ENCODE peak calls at places on chromosomes 6 and 20, in five cellular contexts. One of them, this sample, is unnamed.

GRCh38 chr20:37392441-37393195 is 46.7 kb downstream of the SRC start:
- DNase-seq in stimulated activated CD4-positive, alpha-beta T cell treated with anti-CD3 and anti-CD28 coated beads, Interleukin-15, amount 100 ng/mL, for 24 hours: peak
- DNase-seq in aorta: peak
- DNase-seq in NCI-H774: no peak
- DNase-seq in stimulated activated naive CD8-positive, alpha-beta T cell treated with anti-CD3 and anti-CD28 coated beads, Interleukin-15, Interleukin-2, amounts not matched to agents 100 U/mL and 50 U/mL, for 24 hours: no peak
- DNase-seq in this sample: no peak

GRCh38 chr6:51678905-51679620 is 408.4 kb downstream of the PKHD1 start:
- DNase-seq in stimulated activated naive CD8-positive, alpha-beta T cell treated with anti-CD3 and anti-CD28 coated beads, Interleukin-15, Interleukin-2, amounts not matched to agents 100 U/mL and 50 U/mL, for 24 hours: no peak
- DNase-seq in stimulated activated CD4-positive, alpha-beta T cell treated with anti-CD3 and anti-CD28 coated beads, Interleukin-15, amount 100 ng/mL, for 24 hours: no peak
- DNase-seq in NCI-H774: peak
- DNase-seq in aorta: no peak
- DNase-seq in this sample: peak

GRCh38 chr20:62603021-62603906 is 39.0 kb upstream of the SLCO4A1 start:
- DNase-seq in NCI-H774: no peak
- DNase-seq in aorta: no peak
- DNase-seq in stimulated activated naive CD8-positive, alpha-beta T cell treated with anti-CD3 and anti-CD28 coated beads, Interleukin-15, Interleukin-2, amounts not matched to agents 100 U/mL and 50 U/mL, for 24 hours: peak
- DNase-seq in stimulated activated CD4-positive, alpha-beta T cell treated with anti-CD3 and anti-CD28 coated beads, Interleukin-15, amount 100 ng/mL, for 24 hours: peak
- DNase-seq in this sample: peak

GRCh38 chr20:33820362-33820761 is 9.2 kb downstream of the CHMP4B start:
- DNase-seq in stimulated activated CD4-positive, alpha-beta T cell treated with anti-CD3 and anti-CD28 coated beads, Interleukin-15, amount 100 ng/mL, for 24 hours: no peak
- DNase-seq in aorta: no peak
- DNase-seq in NCI-H774: no peak
- DNase-seq in stimulated activated naive CD8-positive, alpha-beta T cell treated with anti-CD3 and anti-CD28 coated beads, Interleukin-15, Interleukin-2, amounts not matched to agents 100 U/mL and 50 U/mL, for 24 hours: no peak
- DNase-seq in this sample: no peak

GRCh38 chr20:44355503-44356352 is at the start of gene HNF4A:
- DNase-seq in stimulated activated CD4-positive, alpha-beta T cell treated with anti-CD3 and anti-CD28 coated beads, Interleukin-15, amount 100 ng/mL, for 24 hours: no peak
- DNase-seq in stimulated activated naive CD8-positive, alpha-beta T cell treated with anti-CD3 and anti-CD28 coated beads, Interleukin-15, Interleukin-2, amounts not matched to agents 100 U/mL and 50 U/mL, for 24 hours: no peak
- DNase-seq in NCI-H774: no peak
- DNase-seq in aorta: no peak
- DNase-seq in this sample: no peak

GRCh38 chr6:36545767-36546663 is 1.3 kb downstream of the STK38 start:
- DNase-seq in stimulated activated CD4-positive, alpha-beta T cell treated with anti-CD3 and anti-CD28 coated beads, Interleukin-15, amount 100 ng/mL, for 24 hours: peak
- DNase-seq in NCI-H774: no peak
- DNase-seq in aorta: no peak
- DNase-seq in stimulated activated naive CD8-positive, alpha-beta T cell treated with anti-CD3 and anti-CD28 coated beads, Interleukin-15, Interleukin-2, amounts not matched to agents 100 U/mL and 50 U/mL, for 24 hours: peak
- DNase-seq in this sample: no peak

GRCh38 chr20:56985286-56985685 is 281.2 kb downstream of the BMP7 start:
- DNase-seq in aorta: no peak
- DNase-seq in stimulated activated CD4-positive, alpha-beta T cell treated with anti-CD3 and anti-CD28 coated beads, Interleukin-15, amount 100 ng/mL, for 24 hours: no peak
- DNase-seq in stimulated activated naive CD8-positive, alpha-beta T cell treated with anti-CD3 and anti-CD28 coated beads, Interleukin-15, Interleukin-2, amounts not matched to agents 100 U/mL and 50 U/mL, for 24 hours: no peak
- DNase-seq in NCI-H774: no peak
- DNase-seq in this sample: no peak

GRCh38 chr6:13457577-13457976 is 29.8 kb downstream of the GFOD1 start:
- DNase-seq in NCI-H774: no peak
- DNase-seq in stimulated activated naive CD8-positive, alpha-beta T cell treated with anti-CD3 and anti-CD28 coated beads, Interleukin-15, Interleukin-2, amounts not matched to agents 100 U/mL and 50 U/mL, for 24 hours: no peak
- DNase-seq in aorta: no peak
- DNase-seq in stimulated activated CD4-positive, alpha-beta T cell treated with anti-CD3 and anti-CD28 coated beads, Interleukin-15, amount 100 ng/mL, for 24 hours: no peak
- DNase-seq in this sample: no peak

GRCh38 chr20:32457476-32457986 is 99.4 kb downstream of the ASXL1 start:
- DNase-seq in stimulated activated CD4-positive, alpha-beta T cell treated with anti-CD3 and anti-CD28 coated beads, Interleukin-15, amount 100 ng/mL, for 24 hours: no peak
- DNase-seq in aorta: peak
- DNase-seq in stimulated activated naive CD8-positive, alpha-beta T cell treated with anti-CD3 and anti-CD28 coated beads, Interleukin-15, Interleukin-2, amounts not matched to agents 100 U/mL and 50 U/mL, for 24 hours: no peak
- DNase-seq in NCI-H774: peak
- DNase-seq in this sample: no peak

GRCh38 chr6:157246771-157247484 is 76.4 kb downstream of the TMEM242 start:
- DNase-seq in stimulated activated naive CD8-positive, alpha-beta T cell treated with anti-CD3 and anti-CD28 coated beads, Interleukin-15, Interleukin-2, amounts not matched to agents 100 U/mL and 50 U/mL, for 24 hours: no peak
- DNase-seq in stimulated activated CD4-positive, alpha-beta T cell treated with anti-CD3 and anti-CD28 coated beads, Interleukin-15, amount 100 ng/mL, for 24 hours: no peak
- DNase-seq in NCI-H774: no peak
- DNase-seq in aorta: no peak
- DNase-seq in this sample: no peak

GRCh38 chr6:166437661-166438060 is 54.9 kb upstream of the MPC1 start:
- DNase-seq in stimulated activated naive CD8-positive, alpha-beta T cell treated with anti-CD3 and anti-CD28 coated beads, Interleukin-15, Interleukin-2, amounts not matched to agents 100 U/mL and 50 U/mL, for 24 hours: no peak
- DNase-seq in aorta: no peak
- DNase-seq in NCI-H774: no peak
- DNase-seq in stimulated activated CD4-positive, alpha-beta T cell treated with anti-CD3 and anti-CD28 coated beads, Interleukin-15, amount 100 ng/mL, for 24 hours: no peak
- DNase-seq in this sample: no peak

GRCh38 chr6:98808522-98809210 is 25.7 kb upstream of the POU3F2 start:
- DNase-seq in stimulated activated naive CD8-positive, alpha-beta T cell treated with anti-CD3 and anti-CD28 coated beads, Interleukin-15, Interleukin-2, amounts not matched to agents 100 U/mL and 50 U/mL, for 24 hours: no peak
- DNase-seq in aorta: no peak
- DNase-seq in NCI-H774: no peak
- DNase-seq in stimulated activated CD4-positive, alpha-beta T cell treated with anti-CD3 and anti-CD28 coated beads, Interleukin-15, amount 100 ng/mL, for 24 hours: no peak
- DNase-seq in this sample: no peak

GRCh38 chr6:156379392-156379910 is 397.7 kb upstream of the ARID1B start:
- DNase-seq in stimulated activated naive CD8-positive, alpha-beta T cell treated with anti-CD3 and anti-CD28 coated beads, Interleukin-15, Interleukin-2, amounts not matched to agents 100 U/mL and 50 U/mL, for 24 hours: no peak
- DNase-seq in stimulated activated CD4-positive, alpha-beta T cell treated with anti-CD3 and anti-CD28 coated beads, Interleukin-15, amount 100 ng/mL, for 24 hours: no peak
- DNase-seq in NCI-H774: no peak
- DNase-seq in aorta: no peak
- DNase-seq in this sample: no peak

GRCh38 chr20:59010321-59010994 is 3.4 kb upstream of the CTSZ start:
- DNase-seq in aorta: peak
- DNase-seq in stimulated activated CD4-positive, alpha-beta T cell treated with anti-CD3 and anti-CD28 coated beads, Interleukin-15, amount 100 ng/mL, for 24 hours: no peak
- DNase-seq in NCI-H774: no peak
- DNase-seq in stimulated activated naive CD8-positive, alpha-beta T cell treated with anti-CD3 and anti-CD28 coated beads, Interleukin-15, Interleukin-2, amounts not matched to agents 100 U/mL and 50 U/mL, for 24 hours: no peak
- DNase-seq in this sample: no peak

GRCh38 chr6:10759884-10760329 is 12.3 kb downstream of the TMEM14B start:
- DNase-seq in stimulated activated naive CD8-positive, alpha-beta T cell treated with anti-CD3 and anti-CD28 coated beads, Interleukin-15, Interleukin-2, amounts not matched to agents 100 U/mL and 50 U/mL, for 24 hours: no peak
- DNase-seq in stimulated activated CD4-positive, alpha-beta T cell treated with anti-CD3 and anti-CD28 coated beads, Interleukin-15, amount 100 ng/mL, for 24 hours: peak
- DNase-seq in NCI-H774: no peak
- DNase-seq in aorta: no peak
- DNase-seq in this sample: no peak

GRCh38 chr20:14518648-14519047 is 181.2 kb upstream of the FLRT3 start:
- DNase-seq in stimulated activated CD4-positive, alpha-beta T cell treated with anti-CD3 and anti-CD28 coated beads, Interleukin-15, amount 100 ng/mL, for 24 hours: no peak
- DNase-seq in aorta: no peak
- DNase-seq in NCI-H774: no peak
- DNase-seq in stimulated activated naive CD8-positive, alpha-beta T cell treated with anti-CD3 and anti-CD28 coated beads, Interleukin-15, Interleukin-2, amounts not matched to agents 100 U/mL and 50 U/mL, for 24 hours: no peak
- DNase-seq in this sample: no peak

GRCh38 chr20:13220194-13220856 is 749 bp upstream of the ISM1 start:
- DNase-seq in stimulated activated CD4-positive, alpha-beta T cell treated with anti-CD3 and anti-CD28 coated beads, Interleukin-15, amount 100 ng/mL, for 24 hours: peak
- DNase-seq in stimulated activated naive CD8-positive, alpha-beta T cell treated with anti-CD3 and anti-CD28 coated beads, Interleukin-15, Interleukin-2, amounts not matched to agents 100 U/mL and 50 U/mL, for 24 hours: peak
- DNase-seq in NCI-H774: no peak
- DNase-seq in aorta: peak
- DNase-seq in this sample: peak

GRCh38 chr6:12570461-12571030 is 146.0 kb upstream of the PHACTR1 start:
- DNase-seq in stimulated activated CD4-positive, alpha-beta T cell treated with anti-CD3 and anti-CD28 coated beads, Interleukin-15, amount 100 ng/mL, for 24 hours: no peak
- DNase-seq in NCI-H774: no peak
- DNase-seq in stimulated activated naive CD8-positive, alpha-beta T cell treated with anti-CD3 and anti-CD28 coated beads, Interleukin-15, Interleukin-2, amounts not matched to agents 100 U/mL and 50 U/mL, for 24 hours: no peak
- DNase-seq in aorta: no peak
- DNase-seq in this sample: no peak

GRCh38 chr20:49303211-49303610 is 25.4 kb upstream of the ZNFX1 start:
- DNase-seq in aorta: no peak
- DNase-seq in NCI-H774: no peak
- DNase-seq in stimulated activated CD4-positive, alpha-beta T cell treated with anti-CD3 and anti-CD28 coated beads, Interleukin-15, amount 100 ng/mL, for 24 hours: no peak
- DNase-seq in stimulated activated naive CD8-positive, alpha-beta T cell treated with anti-CD3 and anti-CD28 coated beads, Interleukin-15, Interleukin-2, amounts not matched to agents 100 U/mL and 50 U/mL, for 24 hours: no peak
- DNase-seq in this sample: no peak

GRCh38 chr6:163457637-163458561 is 43.4 kb downstream of the QKI start:
- DNase-seq in stimulated activated CD4-positive, alpha-beta T cell treated with anti-CD3 and anti-CD28 coated beads, Interleukin-15, amount 100 ng/mL, for 24 hours: no peak
- DNase-seq in aorta: no peak
- DNase-seq in NCI-H774: no peak
- DNase-seq in stimulated activated naive CD8-positive, alpha-beta T cell treated with anti-CD3 and anti-CD28 coated beads, Interleukin-15, Interleukin-2, amounts not matched to agents 100 U/mL and 50 U/mL, for 24 hours: no peak
- DNase-seq in this sample: no peak

GRCh38 chr6:80540700-80541099 is 434.2 kb downstream of the BCKDHB start:
- DNase-seq in aorta: no peak
- DNase-seq in stimulated activated naive CD8-positive, alpha-beta T cell treated with anti-CD3 and anti-CD28 coated beads, Interleukin-15, Interleukin-2, amounts not matched to agents 100 U/mL and 50 U/mL, for 24 hours: no peak
- DNase-seq in stimulated activated CD4-positive, alpha-beta T cell treated with anti-CD3 and anti-CD28 coated beads, Interleukin-15, amount 100 ng/mL, for 24 hours: no peak
- DNase-seq in NCI-H774: no peak
- DNase-seq in this sample: no peak

GRCh38 chr20:25044660-25045342 is 13.1 kb downstream of the ACSS1 start:
- DNase-seq in NCI-H774: no peak
- DNase-seq in stimulated activated CD4-positive, alpha-beta T cell treated with anti-CD3 and anti-CD28 coated beads, Interleukin-15, amount 100 ng/mL, for 24 hours: no peak
- DNase-seq in stimulated activated naive CD8-positive, alpha-beta T cell treated with anti-CD3 and anti-CD28 coated beads, Interleukin-15, Interleukin-2, amounts not matched to agents 100 U/mL and 50 U/mL, for 24 hours: no peak
- DNase-seq in aorta: peak
- DNase-seq in this sample: no peak

GRCh38 chr6:159360306-159360705 is 191.1 kb downstream of the FNDC1 start:
- DNase-seq in stimulated activated naive CD8-positive, alpha-beta T cell treated with anti-CD3 and anti-CD28 coated beads, Interleukin-15, Interleukin-2, amounts not matched to agents 100 U/mL and 50 U/mL, for 24 hours: no peak
- DNase-seq in aorta: no peak
- DNase-seq in NCI-H774: no peak
- DNase-seq in stimulated activated CD4-positive, alpha-beta T cell treated with anti-CD3 and anti-CD28 coated beads, Interleukin-15, amount 100 ng/mL, for 24 hours: no peak
- DNase-seq in this sample: no peak

GRCh38 chr6:154277578-154278128 is 79.0 kb downstream of the IPCEF1 start:
- DNase-seq in NCI-H774: no peak
- DNase-seq in stimulated activated naive CD8-positive, alpha-beta T cell treated with anti-CD3 and anti-CD28 coated beads, Interleukin-15, Interleukin-2, amounts not matched to agents 100 U/mL and 50 U/mL, for 24 hours: peak
- DNase-seq in aorta: no peak
- DNase-seq in stimulated activated CD4-positive, alpha-beta T cell treated with anti-CD3 and anti-CD28 coated beads, Interleukin-15, amount 100 ng/mL, for 24 hours: peak
- DNase-seq in this sample: no peak

GRCh38 chr20:56631318-56631989 is 2.3 kb downstream of the TFAP2C start:
- DNase-seq in NCI-H774: no peak
- DNase-seq in stimulated activated CD4-positive, alpha-beta T cell treated with anti-CD3 and anti-CD28 coated beads, Interleukin-15, amount 100 ng/mL, for 24 hours: no peak
- DNase-seq in stimulated activated naive CD8-positive, alpha-beta T cell treated with anti-CD3 and anti-CD28 coated beads, Interleukin-15, Interleukin-2, amounts not matched to agents 100 U/mL and 50 U/mL, for 24 hours: no peak
- DNase-seq in aorta: no peak
- DNase-seq in this sample: no peak

GRCh38 chr6:41645007-41645618 is 6.8 kb downstream of the MDFI start:
- DNase-seq in NCI-H774: no peak
- DNase-seq in stimulated activated naive CD8-positive, alpha-beta T cell treated with anti-CD3 and anti-CD28 coated beads, Interleukin-15, Interleukin-2, amounts not matched to agents 100 U/mL and 50 U/mL, for 24 hours: no peak
- DNase-seq in stimulated activated CD4-positive, alpha-beta T cell treated with anti-CD3 and anti-CD28 coated beads, Interleukin-15, amount 100 ng/mL, for 24 hours: no peak
- DNase-seq in aorta: peak
- DNase-seq in this sample: no peak

GRCh38 chr6:44222987-44223470 is 366 bp upstream of the SLC29A1 start:
- DNase-seq in stimulated activated naive CD8-positive, alpha-beta T cell treated with anti-CD3 and anti-CD28 coated beads, Interleukin-15, Interleukin-2, amounts not matched to agents 100 U/mL and 50 U/mL, for 24 hours: peak
- DNase-seq in stimulated activated CD4-positive, alpha-beta T cell treated with anti-CD3 and anti-CD28 coated beads, Interleukin-15, amount 100 ng/mL, for 24 hours: no peak
- DNase-seq in aorta: peak
- DNase-seq in NCI-H774: no peak
- DNase-seq in this sample: peak

GRCh38 chr6:73394577-73395354 is at the start of gene DDX43:
- DNase-seq in stimulated activated naive CD8-positive, alpha-beta T cell treated with anti-CD3 and anti-CD28 coated beads, Interleukin-15, Interleukin-2, amounts not matched to agents 100 U/mL and 50 U/mL, for 24 hours: peak
- DNase-seq in NCI-H774: peak
- DNase-seq in stimulated activated CD4-positive, alpha-beta T cell treated with anti-CD3 and anti-CD28 coated beads, Interleukin-15, amount 100 ng/mL, for 24 hours: peak
- DNase-seq in aorta: peak
- DNase-seq in this sample: no peak

GRCh38 chr6:95578106-95578410 is 723 bp downstream of the MANEA start:
- DNase-seq in aorta: no peak
- DNase-seq in stimulated activated naive CD8-positive, alpha-beta T cell treated with anti-CD3 and anti-CD28 coated beads, Interleukin-15, Interleukin-2, amounts not matched to agents 100 U/mL and 50 U/mL, for 24 hours: no peak
- DNase-seq in stimulated activated CD4-positive, alpha-beta T cell treated with anti-CD3 and anti-CD28 coated beads, Interleukin-15, amount 100 ng/mL, for 24 hours: no peak
- DNase-seq in NCI-H774: no peak
- DNase-seq in this sample: peak

GRCh38 chr6:162443101-162443500 is 284.5 kb downstream of the PRKN start:
- DNase-seq in aorta: no peak
- DNase-seq in stimulated activated naive CD8-positive, alpha-beta T cell treated with anti-CD3 and anti-CD28 coated beads, Interleukin-15, Interleukin-2, amounts not matched to agents 100 U/mL and 50 U/mL, for 24 hours: no peak
- DNase-seq in NCI-H774: no peak
- DNase-seq in stimulated activated CD4-positive, alpha-beta T cell treated with anti-CD3 and anti-CD28 coated beads, Interleukin-15, amount 100 ng/mL, for 24 hours: no peak
- DNase-seq in this sample: no peak

GRCh38 chr6:30691208-30691872 is 556 bp upstream of the NRM start:
- DNase-seq in stimulated activated naive CD8-positive, alpha-beta T cell treated with anti-CD3 and anti-CD28 coated beads, Interleukin-15, Interleukin-2, amounts not matched to agents 100 U/mL and 50 U/mL, for 24 hours: no peak
- DNase-seq in aorta: no peak
- DNase-seq in stimulated activated CD4-positive, alpha-beta T cell treated with anti-CD3 and anti-CD28 coated beads, Interleukin-15, amount 100 ng/mL, for 24 hours: no peak
- DNase-seq in NCI-H774: peak
- DNase-seq in this sample: no peak